ENCODE peak calls at places on chromosomes 7 and 10, in four cellular contexts. One of them, this sample, is unnamed.

GRCh38 chr7:79420464-79420863 is 33.0 kb downstream of the MAGI2 start:
- DNase-seq in hippocampal formation: no peak
- DNase-seq in NCI-H1417: no peak
- DNase-seq in endothelial cell: no peak
- DNase-seq in this sample: peak; percentile 27

GRCh38 chr7:123755345-123755744 is 6.5 kb upstream of the WASL start:
- DNase-seq in hippocampal formation: no peak
- DNase-seq in NCI-H1417: no peak
- DNase-seq in endothelial cell: no peak
- DNase-seq in this sample: no peak

GRCh38 chr7:92835851-92836488 is 403 bp downstream of the CDK6 start:
- DNase-seq in NCI-H1417: no peak
- DNase-seq in endothelial cell: peak; percentile 26
- DNase-seq in hippocampal formation: no peak
- DNase-seq in this sample: no peak

GRCh38 chr7:12709731-12710502 is 22.5 kb downstream of the ARL4A start:
- DNase-seq in NCI-H1417: no peak
- DNase-seq in hippocampal formation: no peak
- DNase-seq in endothelial cell: no peak
- DNase-seq in this sample: no peak

GRCh38 chr7:50342616-50343114 is 38.1 kb downstream of the IKZF1 start:
- DNase-seq in endothelial cell: no peak
- DNase-seq in hippocampal formation: no peak
- DNase-seq in NCI-H1417: no peak
- DNase-seq in this sample: no peak

GRCh38 chr7:80634505-80634904 is 3.9 kb upstream of the CD36 start:
- DNase-seq in endothelial cell: no peak
- DNase-seq in hippocampal formation: no peak
- DNase-seq in NCI-H1417: no peak
- DNase-seq in this sample: no peak

GRCh38 chr10:92847185-92847864 is 995 bp upstream of the EXOC6 start:
- DNase-seq in hippocampal formation: no peak
- DNase-seq in NCI-H1417: no peak
- DNase-seq in endothelial cell: no peak
- DNase-seq in this sample: no peak

GRCh38 chr10:59648711-59649201 is 60.9 kb downstream of the SLC16A9 start:
- DNase-seq in NCI-H1417: peak; percentile 42
- DNase-seq in endothelial cell: no peak
- DNase-seq in hippocampal formation: peak; percentile 60
- DNase-seq in this sample: peak; percentile 23

GRCh38 chr7:40843338-40844026 is 708.7 kb downstream of the SUGCT start:
- DNase-seq in NCI-H1417: no peak
- DNase-seq in hippocampal formation: no peak
- DNase-seq in endothelial cell: no peak
- DNase-seq in this sample: no peak

GRCh38 chr10:75497997-75498797 is 66.8 kb downstream of the LRMDA start:
- DNase-seq in hippocampal formation: no peak
- DNase-seq in endothelial cell: no peak
- DNase-seq in NCI-H1417: no peak
- DNase-seq in this sample: no peak

GRCh38 chr7:23230586-23231195 is 15.9 kb upstream of the GPNMB start:
- DNase-seq in NCI-H1417: no peak
- DNase-seq in hippocampal formation: peak; percentile 87
- DNase-seq in endothelial cell: no peak
- DNase-seq in this sample: no peak

GRCh38 chr7:29237483-29237882 is 42.9 kb downstream of the CHN2 start:
- DNase-seq in endothelial cell: no peak
- DNase-seq in hippocampal formation: no peak
- DNase-seq in NCI-H1417: no peak
- DNase-seq in this sample: no peak

GRCh38 chr10:77228559-77228958 is 409.0 kb downstream of the KCNMA1 start:
- DNase-seq in hippocampal formation: no peak
- DNase-seq in NCI-H1417: peak; percentile 21
- DNase-seq in endothelial cell: no peak
- DNase-seq in this sample: no peak

GRCh38 chr7:128247640-128248194 is 6.6 kb downstream of the LEP start:
- DNase-seq in endothelial cell: no peak
- DNase-seq in NCI-H1417: no peak
- DNase-seq in hippocampal formation: no peak
- DNase-seq in this sample: no peak

GRCh38 chr7:128831994-128832879 is 2.0 kb downstream of the FLNC start:
- DNase-seq in hippocampal formation: no peak
- DNase-seq in endothelial cell: peak; percentile 23
- DNase-seq in NCI-H1417: no peak
- DNase-seq in this sample: no peak

GRCh38 chr10:11793762-11794479 is 29.2 kb upstream of the PROSER2 start:
- DNase-seq in hippocampal formation: no peak
- DNase-seq in NCI-H1417: no peak
- DNase-seq in endothelial cell: no peak
- DNase-seq in this sample: no peak

GRCh38 chr10:22368976-22369375 is 23.7 kb downstream of the SPAG6 start:
- DNase-seq in NCI-H1417: no peak
- DNase-seq in endothelial cell: no peak
- DNase-seq in hippocampal formation: no peak
- DNase-seq in this sample: no peak

GRCh38 chr10:125023269-125023668 is 81.3 kb downstream of the ZRANB1 start:
- DNase-seq in endothelial cell: no peak
- DNase-seq in NCI-H1417: peak; percentile 73
- DNase-seq in hippocampal formation: no peak
- DNase-seq in this sample: no peak

GRCh38 chr7:128311-129080 is 63.9 kb upstream of the FAM20C start:
- DNase-seq in endothelial cell: no peak
- DNase-seq in hippocampal formation: no peak
- DNase-seq in NCI-H1417: no peak
- DNase-seq in this sample: no peak

GRCh38 chr7:43071604-43072003 is 40.8 kb upstream of the HECW1 start:
- DNase-seq in NCI-H1417: no peak
- DNase-seq in hippocampal formation: no peak
- DNase-seq in endothelial cell: peak; percentile 44
- DNase-seq in this sample: peak; percentile 45

GRCh38 chr10:66680886-66681285 is 244.9 kb upstream of the LRRTM3 start:
- DNase-seq in hippocampal formation: no peak
- DNase-seq in endothelial cell: no peak
- DNase-seq in NCI-H1417: no peak
- DNase-seq in this sample: no peak

GRCh38 chr7:130293521-130293920 is 560 bp downstream of the CPA4 start:
- DNase-seq in hippocampal formation: no peak
- DNase-seq in NCI-H1417: peak; percentile 42
- DNase-seq in endothelial cell: no peak
- DNase-seq in this sample: no peak

GRCh38 chr10:114026189-114027040 is 17.3 kb upstream of the ADRB1 start:
- DNase-seq in endothelial cell: no peak
- DNase-seq in hippocampal formation: no peak
- DNase-seq in NCI-H1417: no peak
- DNase-seq in this sample: no peak

GRCh38 chr7:95793658-95794057 is 21.3 kb downstream of the DYNC1I1 start:
- DNase-seq in NCI-H1417: no peak
- DNase-seq in endothelial cell: no peak
- DNase-seq in hippocampal formation: no peak
- DNase-seq in this sample: no peak

GRCh38 chr10:79219276-79219957 is 127.9 kb upstream of the PPIF start:
- DNase-seq in NCI-H1417: no peak
- DNase-seq in hippocampal formation: no peak
- DNase-seq in endothelial cell: no peak
- DNase-seq in this sample: no peak

GRCh38 chr7:2107386-2108085 is 125.2 kb downstream of the MAD1L1 start:
- DNase-seq in hippocampal formation: no peak
- DNase-seq in endothelial cell: no peak
- DNase-seq in NCI-H1417: no peak
- DNase-seq in this sample: no peak

GRCh38 chr7:47145326-47145725 is 436.6 kb downstream of the TNS3 start:
- DNase-seq in hippocampal formation: no peak
- DNase-seq in NCI-H1417: no peak
- DNase-seq in endothelial cell: no peak
- DNase-seq in this sample: no peak